ENCODE peak calls at places on chromosomes 16 and 17, in six cellular contexts. S is GM13976; Z is AG04449; F is CD4-positive, alpha-beta T cell; A is A673; Y is fibroblast of lung. I is an unnamed sample.

GRCh38 chr17:57494446-57494845 is 238.1 kb downstream of the MSI2 start:
- DNase-seq in Z (no peak), Y (no peak), S (no peak), F (no peak), A (no peak), I (no peak)

GRCh38 chr16:80231888-80232287 is 308.9 kb upstream of the DYNLRB2 start:
- DNase-seq in Z (peak), F (no peak), S (peak), A (no peak), Y (peak), I (no peak)

GRCh38 chr17:77297693-77298666 is 157.2 kb downstream of the SEC14L1 start:
- DNase-seq in A (no peak), S (no peak), Z (no peak), Y (no peak), F (no peak), I (no peak)

GRCh38 chr16:4593069-4593468 is 21.6 kb downstream of the UBALD1 start:
- DNase-seq in Z (no peak), Y (no peak), A (no peak), S (no peak), F (no peak), I (no peak)

GRCh38 chr17:67152824-67153223 is 92.2 kb downstream of the HELZ start:
- DNase-seq in S (no peak), A (no peak), Y (no peak), Z (no peak), F (no peak), I (no peak)

GRCh38 chr17:29141484-29141835 is 38.7 kb downstream of the MYO18A start:
- DNase-seq in S (no peak), Z (no peak), A (no peak), F (no peak), Y (no peak), I (no peak)

GRCh38 chr17:47239663-47240374 is 13.8 kb upstream of the ITGB3 start:
- DNase-seq in Y (peak), S (no peak), Z (peak), F (no peak), A (peak), I (no peak)

GRCh38 chr17:74442670-74443515 is 11.0 kb downstream of the GPRC5C start:
- DNase-seq in Z (no peak), F (no peak), Y (peak), S (peak), A (no peak), I (no peak)

GRCh38 chr17:48261297-48261880 is 153.8 kb downstream of the SNX11 start:
- DNase-seq in F (no peak), Z (no peak), A (peak), Y (peak), S (no peak), I (peak)

GRCh38 chr17:36614974-36615373 is 13.6 kb downstream of the MRM1 start:
- DNase-seq in F (no peak), S (no peak), Z (no peak), Y (no peak), A (no peak), I (no peak)

GRCh38 chr17:10316986-10317834 is 55.6 kb downstream of the MYH13 start:
- DNase-seq in A (peak), Y (peak), F (no peak), S (peak), Z (no peak), I (peak)

GRCh38 chr16:75116081-75116910 is at the start of gene LDHD:
- DNase-seq in S (no peak), Z (no peak), Y (peak), F (no peak), A (no peak), I (no peak)

GRCh38 chr17:5126719-5127488 is 11.1 kb downstream of the USP6 start:
- DNase-seq in F (no peak), S (no peak), Y (no peak), A (no peak), Z (no peak), I (no peak)

GRCh38 chr17:63452979-63453551 is 7.0 kb upstream of the CYB561 start:
- DNase-seq in A (no peak), F (no peak), Z (no peak), S (no peak), Y (no peak), I (no peak)

GRCh38 chr16:70746040-70746707 is 54.8 kb downstream of the VAC14 start:
- DNase-seq in Z (peak), F (no peak), A (peak), S (no peak), Y (peak), I (no peak)

GRCh38 chr16:35516551-35516950 is 2057.1 kb downstream of the TP53TG3F start:
- DNase-seq in S (no peak), F (no peak), A (no peak), Y (no peak), Z (no peak), I (no peak)

GRCh38 chr16:8600144-8600856 is 10.0 kb upstream of the TMEM114 start:
- DNase-seq in S (no peak), A (no peak), Z (no peak), Y (no peak), F (no peak), I (no peak)

GRCh38 chr17:50420419-50421112 is 5.5 kb upstream of the ACSF2 start:
- DNase-seq in F (no peak), Z (no peak), Y (no peak), S (no peak), A (no peak), I (no peak)

GRCh38 chr17:48733632-48734327 is 5.2 kb upstream of the HOXB13 start:
- DNase-seq in Z (no peak), S (no peak), A (no peak), Y (no peak), F (no peak), I (no peak)

GRCh38 chr16:73399997-73400396 is 352.1 kb upstream of the ZFHX3 start:
- DNase-seq in F (no peak), Z (no peak), A (no peak), S (no peak), Y (no peak), I (no peak)

GRCh38 chr16:84084570-84085270 is 32.0 kb downstream of the MBTPS1 start:
- DNase-seq in F (peak), S (peak), Z (no peak), Y (peak), A (peak), I (peak)

GRCh38 chr16:52545544-52546262 is 1.2 kb downstream of the TOX3 start:
- DNase-seq in Y (no peak), A (no peak), S (no peak), F (no peak), Z (no peak), I (peak)

GRCh38 chr16:19708498-19709205 is 9.4 kb downstream of the KNOP1 start:
- DNase-seq in Y (no peak), F (no peak), Z (no peak), A (no peak), S (no peak), I (no peak)

GRCh38 chr16:83513006-83513755 is 294.6 kb upstream of the HSBP1 start:
- DNase-seq in Z (peak), A (no peak), F (no peak), S (no peak), Y (peak), I (no peak)

GRCh38 chr16:73036074-73036826 is 11.7 kb downstream of the ZFHX3 start:
- DNase-seq in Z (no peak), F (no peak), A (peak), Y (no peak), S (peak), I (no peak)

GRCh38 chr17:28527859-28528258 is 21.7 kb downstream of the FOXN1 start:
- DNase-seq in F (no peak), Y (no peak), S (no peak), Z (no peak), A (no peak), I (no peak)

GRCh38 chr17:7632492-7632894 is 2.6 kb downstream of the SHBG start:
- DNase-seq in F (no peak), Y (peak), A (peak), Z (no peak), S (no peak), I (no peak)

GRCh38 chr17:42428141-42428944 is 5.3 kb upstream of the CAVIN1 start:
- DNase-seq in S (no peak), F (peak), Z (peak), A (peak), Y (peak), I (peak)

GRCh38 chr17:41133880-41134735 is 6.2 kb downstream of the KRTAP4-6 start:
- DNase-seq in A (no peak), S (no peak), Z (no peak), Y (no peak), F (no peak), I (no peak)

GRCh38 chr16:24988593-24989338 is 26.4 kb downstream of the ARHGAP17 start:
- DNase-seq in F (no peak), A (peak), Z (no peak), S (no peak), Y (peak), I (no peak)

GRCh38 chr16:19524356-19524865 is 669 bp downstream of the CCP110 start:
- DNase-seq in S (peak), F (no peak), A (no peak), Y (no peak), Z (no peak), I (no peak)

GRCh38 chr17:40533896-40534295 is 31.4 kb downstream of the CCR7 start:
- DNase-seq in Z (no peak), Y (no peak), S (no peak), A (no peak), F (no peak), I (no peak)

GRCh38 chr17:77736207-77736600 is 222.3 kb upstream of the TNRC6C start:
- DNase-seq in F (no peak), Z (no peak), S (no peak), Y (no peak), A (no peak), I (no peak)

GRCh38 chr17:49433000-49433694 is 18.5 kb upstream of the PHB1 start:
- DNase-seq in Z (no peak), S (no peak), A (no peak), Y (no peak), F (no peak), I (no peak)

GRCh38 chr17:1275962-1276736 is 3.3 kb upstream of the TRARG1 start:
- DNase-seq in S (peak), A (peak), Y (peak), F (peak), Z (no peak), I (peak)

GRCh38 chr17:74892974-74893911 is at the start of gene FADS6:
- DNase-seq in Z (no peak), Y (no peak), S (no peak), A (no peak), F (no peak), I (no peak)

GRCh38 chr17:79065105-79065670 is 9.4 kb upstream of the ENGASE start:
- DNase-seq in Y (peak), Z (no peak), A (peak), S (peak), F (peak), I (peak)
- TF ChIP-seq CTCF in Y (peak), Z (peak), A (peak), S (peak), F (peak), I (peak)

GRCh38 chr16:66924527-66925321 is 611 bp downstream of the RRAD start:
- DNase-seq in Y (no peak), F (no peak), S (peak), A (no peak), Z (no peak), I (peak)
- TF ChIP-seq CTCF in Y (no peak), F (peak), S (peak), A (peak), Z (peak), I (peak)

GRCh38 chr17:68431661-68432071 is 25.6 kb downstream of the WIPI1 start:
- DNase-seq in F (peak), S (peak), A (peak), Z (no peak), Y (peak), I (peak)
- TF ChIP-seq CTCF in F (peak), S (peak), A (peak), Z (peak), Y (peak), I (peak)

GRCh38 chr16:55976815-55977214 is 101.6 kb upstream of the CES5A start:
- DNase-seq in Z (no peak), A (no peak), Y (no peak), F (no peak), S (no peak), I (no peak)
- TF ChIP-seq CTCF in Z (no peak), A (no peak), Y (no peak), F (no peak), S (no peak), I (no peak)

DNA sequence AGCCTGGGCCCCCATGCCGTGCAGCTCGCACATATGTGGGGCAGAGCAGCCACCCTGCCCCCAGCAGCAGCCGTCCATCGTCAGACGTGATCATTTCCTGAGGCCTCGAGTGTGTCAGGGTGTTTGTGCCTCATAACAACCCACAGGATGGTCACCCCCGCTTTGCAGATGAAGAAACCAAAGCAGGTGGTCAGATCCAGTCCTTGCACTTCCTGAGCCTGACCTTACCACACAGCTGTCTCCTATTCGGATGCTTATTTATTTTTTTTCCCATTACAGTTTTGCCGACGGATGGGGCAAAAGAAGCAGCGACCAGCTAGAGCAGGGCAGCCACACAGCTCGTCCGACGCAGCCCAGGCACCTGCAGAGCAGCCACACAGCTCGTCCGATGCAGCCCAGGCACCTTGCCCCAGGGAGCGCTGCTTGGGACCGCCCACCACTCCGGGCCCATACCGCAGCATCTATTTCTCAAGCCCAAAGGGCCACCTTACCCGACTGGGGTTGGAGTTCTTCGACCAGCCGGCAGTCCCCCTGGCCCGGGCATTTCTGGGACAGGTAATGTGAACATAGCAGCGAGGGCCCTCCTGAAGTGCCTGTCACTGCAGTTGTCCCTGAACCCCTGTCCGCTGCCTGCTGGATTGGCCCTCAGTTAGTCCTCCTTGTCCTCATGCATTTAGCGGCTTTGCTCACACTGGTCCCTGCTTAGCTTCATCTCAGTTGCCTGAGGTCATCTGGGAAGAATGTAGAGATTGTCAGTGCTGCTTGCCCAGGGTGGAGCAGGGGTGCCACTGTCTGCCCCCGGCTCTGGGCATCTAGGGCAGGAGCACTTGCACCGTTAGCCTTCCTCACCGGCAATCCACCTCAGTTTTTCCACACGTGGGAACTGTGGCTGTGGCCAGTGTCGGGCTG is 1.4 kb downstream of the MPG start:
- DNase-seq in F (no peak), S (no peak), Z (no peak), Y (peak), A (no peak), I (no peak)
- TF ChIP-seq CTCF in F (no peak), S (no peak), Z (no peak), Y (no peak), A (no peak), I (no peak)

I was measured in neural crest cell.